ENCODE peak calls at places on chromosomes 11 and 22, in four cellular contexts. N is HFFc6; E is astrocyte; A is CD8-positive, alpha-beta T cell. Y is an unnamed sample.

GRCh38 chr22:29914165-29914564 is 31.2 kb downstream of the MTMR3 start:
- DNase-seq in N (peak; percentile 75), E (peak; percentile 88), A (no peak), Y (peak; percentile 63)

GRCh38 chr22:19181786-19182471 is 3.4 kb upstream of the SLC25A1 start:
- DNase-seq in N (no peak), E (no peak), A (no peak), Y (no peak)

GRCh38 chr22:22728382-22728781 is 84.0 kb downstream of the GGTLC2 start:
- DNase-seq in E (no peak), N (no peak), A (no peak), Y (no peak)

GRCh38 chr11:66051766-66052663 is at the start of gene SF3B2:
- DNase-seq in E (peak; percentile 97), N (peak; percentile 98), A (peak; percentile 93), Y (peak; percentile 91)

GRCh38 chr11:118813551-118813950 is 22.6 kb upstream of the DDX6 start:
- DNase-seq in E (no peak), A (no peak), N (no peak), Y (no peak)

GRCh38 chr22:43955040-43955882 is at the start of gene SAMM50:
- DNase-seq in N (peak; percentile 88), E (peak; percentile 85), A (peak; percentile 87), Y (peak; percentile 55)

GRCh38 chr11:12284321-12285050 is 92.9 kb upstream of the PARVA start:
- DNase-seq in A (no peak), N (no peak), E (peak; percentile 84), Y (peak; percentile 32)

GRCh38 chr22:37100589-37101127 is 8.9 kb downstream of the TMPRSS6 start:
- DNase-seq in A (no peak), E (no peak), N (no peak), Y (no peak)

GRCh38 chr22:39242809-39243442 is 1.9 kb downstream of the PDGFB start:
- DNase-seq in A (no peak), E (no peak), N (no peak), Y (no peak)

GRCh38 chr11:119051440-119052162 is 5.4 kb downstream of the HYOU1 start:
- DNase-seq in E (no peak), N (no peak), A (no peak), Y (no peak)

GRCh38 chr11:10886652-10887250 is 28.9 kb upstream of the ZBED5 start:
- DNase-seq in N (no peak), A (no peak), E (no peak), Y (no peak)

GRCh38 chr11:122115520-122116343 is at the start of gene BLID:
- DNase-seq in A (no peak), N (no peak), E (no peak), Y (no peak)

GRCh38 chr22:42343136-42343484 is 72.7 kb upstream of the TCF20 start:
- DNase-seq in N (no peak), A (no peak), E (no peak), Y (no peak)

GRCh38 chr22:20889904-20890303 is 27.3 kb upstream of the CRKL start:
- DNase-seq in E (no peak), A (no peak), N (no peak), Y (no peak)

GRCh38 chr11:8318536-8318935 is 54.9 kb upstream of the LMO1 start:
- DNase-seq in E (no peak), N (no peak), A (no peak), Y (no peak)
- TF ChIP-seq CTCF in E (no peak), N (peak; percentile 27), A (no peak), Y (peak; percentile 19)

GRCh38 chr22:40479126-40479800 is 108.9 kb downstream of the SGSM3 start:
- DNase-seq in A (no peak), N (no peak), E (no peak), Y (no peak)
- TF ChIP-seq CTCF in A (no peak), N (peak; percentile 39), E (no peak), Y (no peak)

GRCh38 chr11:17506314-17506713 is 29.7 kb upstream of the ABCC8 start:
- DNase-seq in E (no peak), N (no peak), A (no peak), Y (no peak)

GRCh38 chr11:17502630-17503029 is 26.0 kb upstream of the ABCC8 start:
- DNase-seq in E (no peak), A (no peak), N (no peak), Y (no peak)

GRCh38 chr11:17506942-17507341 is 30.3 kb upstream of the ABCC8 start:
- DNase-seq in A (no peak), N (no peak), E (no peak), Y (no peak)

GRCh38 chr11:17505146-17505545 is 28.5 kb upstream of the ABCC8 start:
- DNase-seq in N (no peak), A (no peak), E (no peak), Y (no peak)

GRCh38 chr11:17504330-17505107 is 27.9 kb upstream of the ABCC8 start:
- DNase-seq in N (peak; percentile 65), A (peak; percentile 66), E (peak; percentile 7), Y (peak; percentile 21)
- TF ChIP-seq CTCF in N (peak; percentile 92), A (peak; percentile 72), E (peak; percentile 80), Y (peak; percentile 95)

DNA sequence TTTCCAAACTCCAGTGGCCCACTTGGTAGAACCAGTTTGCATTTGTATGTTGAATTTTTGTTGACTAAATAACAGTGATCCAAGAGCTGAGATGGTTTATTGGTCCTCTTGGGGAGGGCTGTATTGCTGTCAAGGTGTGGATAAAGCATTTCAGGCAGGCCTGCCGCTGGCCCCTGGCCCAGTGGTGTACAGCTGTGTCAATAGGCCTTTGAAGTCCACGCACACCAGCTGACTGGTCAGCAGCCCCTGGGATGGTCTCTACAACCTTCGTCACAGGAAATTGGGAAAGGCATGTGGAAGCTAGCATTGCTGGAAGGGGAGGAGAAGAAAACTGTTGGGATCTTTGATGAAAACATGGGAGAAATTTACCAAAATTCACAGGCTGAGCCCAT is 12.4 kb upstream of the E2F8 start:
- DNase-seq in E (no peak), A (no peak), N (no peak), Y (no peak)
- TF ChIP-seq CTCF in E (no peak), A (no peak), N (no peak), Y (no peak)

GRCh38 chr11:73361953-73362776 is 14.0 kb upstream of the RELT start:
- DNase-seq in E (no peak), N (no peak), A (no peak), Y (no peak)

GRCh38 chr11:73360743-73361369 is 15.3 kb upstream of the RELT start:
- DNase-seq in A (no peak), E (no peak), N (no peak), Y (no peak)

GRCh38 chr11:73359341-73359740 is 16.9 kb upstream of the RELT start:
- DNase-seq in E (no peak), N (no peak), A (no peak), Y (peak; percentile 38)

GRCh38 chr11:73358071-73358470 is 18.1 kb upstream of the RELT start:
- DNase-seq in A (no peak), N (no peak), E (no peak), Y (no peak)

GRCh38 chr11:73359930-73360742 is 16.1 kb upstream of the RELT start:
- DNase-seq in N (no peak), A (peak; percentile 10), E (no peak), Y (no peak)
- TF ChIP-seq CTCF in N (peak; percentile 74), A (peak; percentile 44), E (peak; percentile 35), Y (peak; percentile 42)

DNA sequence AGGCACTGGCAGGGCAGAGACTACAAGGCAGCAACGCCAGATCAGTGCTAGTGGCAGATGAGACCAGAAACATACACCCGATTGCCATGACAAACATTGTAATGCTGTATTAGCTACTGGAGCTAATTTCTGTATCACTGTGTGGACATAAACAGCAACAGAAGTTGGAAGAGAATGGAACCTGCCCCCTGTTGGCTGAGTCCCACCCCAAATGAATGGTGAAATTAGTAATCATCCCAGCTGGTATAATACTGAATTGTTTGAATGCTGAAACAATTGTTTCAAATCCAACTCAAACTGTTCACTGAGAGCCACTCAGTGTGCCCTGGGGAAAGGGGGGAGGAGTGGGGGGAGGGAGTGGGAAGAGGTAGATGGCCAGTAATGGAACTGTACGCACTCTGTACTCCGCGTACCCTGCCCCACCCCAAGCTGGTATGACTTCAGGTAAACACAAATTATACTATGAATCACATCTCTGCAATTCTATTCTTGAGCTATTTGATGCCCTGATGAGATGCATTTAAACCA is 11.2 kb upstream of the BIRC3 start:
- DNase-seq in A (no peak), E (no peak), N (no peak), Y (no peak)
- TF ChIP-seq CTCF in A (no peak), E (no peak), N (peak; percentile 34), Y (no peak)

GRCh38 chr11:124886978-124887666 is 10.5 kb downstream of the ROBO4 start:
- DNase-seq in E (no peak), N (no peak), A (no peak), Y (no peak)

GRCh38 chr11:124889692-124890091 is 8.0 kb downstream of the ROBO4 start:
- DNase-seq in E (no peak), A (no peak), N (no peak), Y (no peak)

GRCh38 chr11:124884869-124885479 is 12.7 kb downstream of the ROBO4 start:
- DNase-seq in N (no peak), A (no peak), E (no peak), Y (no peak)

GRCh38 chr11:124886476-124886875 is 11.2 kb downstream of the ROBO4 start:
- DNase-seq in E (no peak), N (no peak), A (no peak), Y (no peak)

DNA sequence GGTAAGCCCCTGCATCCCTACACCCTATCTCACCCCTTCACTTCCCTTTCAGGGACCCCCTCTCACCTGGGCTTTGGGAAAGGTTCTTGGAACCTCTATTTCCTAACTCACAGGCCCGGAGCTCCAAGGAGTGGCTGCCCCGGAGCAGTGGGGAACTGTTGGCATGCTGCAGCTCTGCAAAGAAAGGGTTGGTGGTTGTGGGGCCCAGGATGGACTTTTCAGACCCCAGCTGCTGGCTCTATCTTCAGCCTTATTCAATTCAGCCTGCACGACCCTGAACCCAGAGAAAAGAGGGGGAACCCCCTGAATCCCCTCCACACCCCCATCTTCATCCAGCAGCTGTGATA is 10.0 kb downstream of the ROBO4 start:
- DNase-seq in E (no peak), N (no peak), A (no peak), Y (no peak)
- TF ChIP-seq CTCF in E (no peak), N (no peak), A (no peak), Y (no peak)

GRCh38 chr22:48177591-48177990 is 1415.1 kb downstream of the TBC1D22A start:
- DNase-seq in E (no peak), N (no peak), A (no peak), Y (no peak)

GRCh38 chr22:48173061-48173849 is 1410.8 kb downstream of the TBC1D22A start:
- DNase-seq in N (no peak), A (no peak), E (no peak), Y (no peak)

GRCh38 chr22:48178536-48178935 is 1416.1 kb downstream of the TBC1D22A start:
- DNase-seq in E (no peak), A (no peak), N (no peak), Y (no peak)

GRCh38 chr22:48179571-48180546 is 1417.4 kb downstream of the TBC1D22A start:
- DNase-seq in E (no peak), N (no peak), A (no peak), Y (no peak)

DNA sequence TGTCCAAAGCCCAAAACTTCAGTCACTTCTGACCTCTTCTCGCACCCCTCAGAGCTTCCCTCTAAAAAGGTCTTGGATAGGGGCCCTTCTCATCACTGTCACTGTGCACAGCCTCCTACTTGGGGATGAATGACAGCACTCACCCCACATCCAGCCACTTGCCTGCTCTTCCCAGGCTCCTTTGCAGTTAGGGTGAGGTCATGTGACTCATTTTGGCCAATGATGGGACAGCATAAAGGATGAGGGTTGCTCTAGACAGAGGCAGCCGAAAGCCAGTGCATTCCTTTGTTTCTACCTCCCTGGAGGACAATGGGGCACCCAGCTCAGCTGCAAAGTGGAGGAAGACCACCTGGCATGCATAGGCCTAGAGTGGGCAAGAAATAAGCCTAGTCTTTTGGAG is 1413.3 kb downstream of the TBC1D22A start:
- DNase-seq in A (no peak), E (no peak), N (no peak), Y (no peak)
- TF ChIP-seq CTCF in A (no peak), E (no peak), N (no peak), Y (no peak)

Y was measured in AG09309.